ENCODE peak calls at places on chromosomes 4 and X, in four cellular contexts. X, M, D and H are unnamed samples.

GRCh38 chr4:2243682-2244380 is 1.9 kb upstream of the HAUS3 start:
- DNase-seq in D (no peak), M (peak; percentile 18), X (no peak), H (no peak)

GRCh38 chr4:26420903-26421302 is 69.4 kb downstream of the CCKAR start:
- DNase-seq in D (no peak), M (no peak), X (no peak), H (no peak)

GRCh38 chr4:40547446-40548132 is 82.1 kb downstream of the RBM47 start:
- DNase-seq in X (no peak), D (no peak), M (no peak), H (no peak)

GRCh38 chr4:1584498-1584897 is 99.6 kb downstream of the FAM53A start:
- DNase-seq in M (no peak), X (no peak), D (no peak), H (no peak)

GRCh38 chr4:138275946-138276621 is 33.9 kb upstream of the SLC7A11 start:
- DNase-seq in M (no peak), X (no peak), D (no peak), H (no peak)

GRCh38 chr4:1218892-1219552 is 29.9 kb downstream of the CTBP1 start:
- DNase-seq in X (no peak), D (peak; percentile 92), M (no peak), H (no peak)

GRCh38 chr4:101527186-101527585 is 179.9 kb upstream of the PPP3CA start:
- DNase-seq in D (peak; percentile 45), M (no peak), X (no peak), H (no peak)

GRCh38 chrX:141405486-141405877 is 163.2 kb upstream of the SPANXC start:
- DNase-seq in M (no peak), D (no peak), X (no peak), H (no peak)

GRCh38 chr4:3248811-3249661 is at the start of gene MSANTD1:
- DNase-seq in X (peak; percentile 33), D (no peak), M (no peak), H (peak; percentile 71)

GRCh38 chr4:76558391-76559235 is 123.6 kb downstream of the SHROOM3 start:
- DNase-seq in X (no peak), M (no peak), D (no peak), H (peak; percentile 75)
- TF ChIP-seq JUNB in X (no peak), M (no peak), D (no peak), H (no peak)

DNA sequence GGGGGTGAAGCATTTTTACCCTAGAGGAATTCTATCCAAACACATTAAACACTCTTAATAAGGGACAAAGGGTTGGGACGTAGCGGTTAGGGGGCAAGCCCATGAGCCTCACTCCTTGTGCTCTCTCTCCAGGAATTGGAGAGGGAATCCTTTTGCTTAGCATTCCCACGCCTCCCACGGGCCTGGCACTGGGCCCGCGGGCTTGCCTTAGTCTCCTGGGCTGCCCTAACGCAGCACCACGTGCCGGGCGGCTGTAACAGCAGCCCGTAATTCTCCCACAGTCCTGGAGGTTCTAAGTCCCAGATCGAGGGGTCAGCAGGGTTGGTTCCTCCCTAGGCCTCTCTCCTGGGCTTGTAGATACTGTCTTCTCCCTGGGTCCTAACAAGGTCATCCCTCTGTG is 67.5 kb downstream of the TBL1X start:
- DNase-seq in D (no peak), X (no peak), M (no peak), H (no peak)
- H3K27ac ChIP-seq in D (no peak overlapping the region), X (no peak overlapping the region), M (no peak overlapping the region), H (no peak overlapping the region)

GRCh38 chrX:68830486-68831404 is 1.9 kb downstream of the EFNB1 start:
- DNase-seq in D (no peak), M (no peak), X (no peak), H (no peak)

GRCh38 chrX:68827848-68828562 is 816 bp upstream of the EFNB1 start:
- DNase-seq in X (peak; percentile 69), D (no peak), M (peak; percentile 55), H (peak; percentile 74)

GRCh38 chrX:68829594-68830485 is 1.0 kb downstream of the EFNB1 start:
- DNase-seq in X (no peak), D (no peak), M (no peak), H (peak; percentile 27)

GRCh38 chrX:68827256-68827655 is 1.6 kb upstream of the EFNB1 start:
- DNase-seq in D (no peak), X (no peak), M (no peak), H (no peak)

GRCh38 chrX:68828740-68829593 is at the start of gene EFNB1:
- DNase-seq in M (peak; percentile 86), X (peak; percentile 75), D (peak; percentile 42), H (peak; percentile 92)
- TF ChIP-seq EZH2 in M (no peak), X (no peak), D (no peak), H (peak; percentile 63)

DNA sequence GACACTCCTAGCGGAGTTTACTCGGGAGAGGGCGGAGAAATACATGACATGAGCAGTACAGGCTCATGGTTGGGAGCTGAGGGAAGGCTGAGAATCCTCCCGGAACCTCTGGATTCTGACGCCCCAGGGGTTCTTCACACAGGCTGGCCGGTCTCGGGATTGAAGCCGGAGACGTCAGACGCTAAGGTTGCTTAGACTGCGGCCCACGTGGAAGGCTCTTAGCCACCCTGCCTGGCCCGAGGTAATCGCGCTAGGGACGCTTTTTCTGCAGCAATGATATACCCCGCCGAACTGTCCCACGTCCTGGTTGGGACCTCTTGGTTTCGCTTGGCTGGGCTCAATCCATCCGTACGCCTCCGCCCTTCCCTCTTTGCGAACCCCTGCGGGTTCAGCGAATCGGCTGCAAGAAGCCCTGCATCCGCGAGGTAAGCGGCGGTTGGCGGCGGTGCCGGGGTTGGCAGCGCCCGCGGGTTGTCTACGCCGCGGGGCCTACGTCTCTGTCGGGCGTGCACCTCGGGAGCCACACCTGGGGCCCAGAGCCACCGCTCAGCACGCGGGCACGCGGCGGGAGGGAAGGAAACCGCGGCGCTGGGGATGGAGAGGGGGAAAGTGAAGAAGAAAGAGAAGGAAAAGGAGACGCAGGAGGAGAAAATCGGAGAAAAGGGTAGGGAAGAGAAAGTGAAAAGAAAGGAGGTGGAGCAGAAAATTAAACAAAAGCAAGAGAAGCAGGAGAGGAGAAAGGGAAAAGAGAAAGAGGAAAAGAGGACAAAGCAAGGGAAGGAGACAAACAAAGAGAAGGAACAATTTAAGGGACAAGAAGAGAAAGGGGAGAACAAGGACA is at the start of gene ARL9:
- DNase-seq in M (no peak), D (no peak), X (no peak), H (peak; percentile 87)
- TF ChIP-seq JUNB in M (no peak), D (no peak), X (no peak), H (no peak)